ENCODE peak calls at places on chromosomes 5 and 9, in five cellular contexts. F is GM23338; N is MG63; V is stimulated activated CD4-positive, alpha-beta T cell treated with anti-CD3 and anti-CD28 coated beads, Interleukin-15, amount 100 ng/mL, for 1 hour; I is SK-N-MC. W is an unnamed sample.

GRCh38 chr9:21696411-21696865 is 106.0 kb upstream of the MTAP start:
- DNase-seq in V (no peak), I (no peak), F (peak; percentile 92), N (peak; percentile 70), W (no peak)

GRCh38 chr9:3916984-3917383 is 382.9 kb downstream of the GLIS3 start:
- DNase-seq in I (no peak), F (no peak), N (no peak), V (no peak), W (no peak)

GRCh38 chr5:93130623-93131022 is 450.4 kb downstream of the NR2F1-AS1 start:
- DNase-seq in I (no peak), N (no peak), V (no peak), F (no peak), W (no peak)

GRCh38 chr5:98938459-98938858 is 9.7 kb upstream of the CHD1 start:
- DNase-seq in N (peak; percentile 80), V (no peak), I (no peak), F (peak; percentile 11), W (no peak)

GRCh38 chr9:115106001-115106400 is 12.0 kb downstream of the TNC start:
- DNase-seq in I (no peak), V (no peak), F (no peak), N (no peak), W (no peak)

GRCh38 chr5:34487956-34488355 is 168.2 kb upstream of the RAI14 start:
- DNase-seq in N (no peak), I (no peak), F (no peak), V (no peak), W (no peak)

GRCh38 chr9:130194406-130194932 is 22.3 kb downstream of the NCS1 start:
- DNase-seq in F (no peak), I (no peak), N (no peak), V (no peak), W (no peak)

GRCh38 chr5:148268556-148268955 is at the start of gene SPINK13:
- DNase-seq in F (no peak), N (peak; percentile 87), V (no peak), I (no peak), W (peak; percentile 91)

GRCh38 chr5:144017631-144018030 is 152.8 kb downstream of the YIPF5 start:
- DNase-seq in F (no peak), V (no peak), I (no peak), N (no peak), W (no peak)

GRCh38 chr9:110214090-110214489 is 6.1 kb upstream of the C9orf152 start:
- DNase-seq in F (no peak), N (peak; percentile 16), I (no peak), V (no peak), W (no peak)

GRCh38 chr5:37615184-37615583 is 224.7 kb downstream of the GDNF start:
- DNase-seq in I (no peak), F (no peak), V (no peak), N (no peak), W (no peak)

GRCh38 chr9:33750307-33750838 is 45.0 kb upstream of the PRSS3 start:
- DNase-seq in N (no peak), F (peak; percentile 59), I (no peak), V (no peak), W (no peak)

GRCh38 chr5:180119031-180119885 is 47.7 kb upstream of the RNF130 start:
- DNase-seq in I (no peak), F (no peak), V (no peak), N (no peak), W (no peak)

GRCh38 chr5:123754167-123754840 is 242.3 kb downstream of the CSNK1G3 start:
- DNase-seq in V (no peak), F (no peak), I (no peak), N (peak; percentile 9), W (no peak)

GRCh38 chr9:114163517-114163924 is 8.2 kb downstream of the COL27A1 start:
- DNase-seq in I (no peak), F (peak; percentile 79), N (no peak), V (no peak), W (no peak)

GRCh38 chr9:111232997-111233790 is 96.8 kb downstream of the OR2K2 start:
- DNase-seq in V (no peak), F (peak; percentile 29), I (no peak), N (peak; percentile 38), W (no peak)

GRCh38 chr5:62183727-62184126 is 122.3 kb upstream of the KIF2A start:
- DNase-seq in V (no peak), N (no peak), I (no peak), F (no peak), W (no peak)

GRCh38 chr9:7756088-7756487 is 43.5 kb downstream of the DMAC1 start:
- DNase-seq in I (no peak), N (no peak), V (no peak), F (no peak), W (no peak)

GRCh38 chr5:14178671-14179211 is 35.6 kb downstream of the TRIO start:
- DNase-seq in N (peak; percentile 93), I (no peak), V (no peak), F (peak; percentile 43), W (no peak)

GRCh38 chr5:16552666-16553343 is 64.0 kb downstream of the RETREG1 start:
- DNase-seq in F (peak; percentile 93), V (no peak), I (peak; percentile 45), N (peak; percentile 75), W (peak; percentile 46)

GRCh38 chr5:101897914-101898313 is 398.2 kb downstream of the SLCO4C1 start:
- DNase-seq in F (peak; percentile 53), I (no peak), V (no peak), N (no peak), W (no peak)

GRCh38 chr9:130147215-130147614 is 25.0 kb upstream of the NCS1 start:
- DNase-seq in V (no peak), F (no peak), I (no peak), N (no peak), W (no peak)

GRCh38 chr5:68433921-68434879 is 218.6 kb downstream of the PIK3R1 start:
- DNase-seq in I (no peak), V (peak; percentile 79), F (no peak), N (peak; percentile 94), W (peak; percentile 94)

W was measured in adrenal gland.